ENCODE peak calls at places on chromosomes 16 and 17, in ten cellular contexts. N is stomach, X is tibial artery, A is right lobe of liver, P is upper lobe of left lung, V is left ventricle myocardium inferior, Q is IMR-90, T is gastrocnemius medialis, Y is adrenal gland, F is lower lobe of right lung. E is an unnamed sample. For H3K4me1, the result is how much of the 10 kb centered on the place peaks cover.

GRCh38 chr16:87681990-87682570 is 79.8 kb downstream of the JPH3 start:
- DNase-seq in N (no peak), X (no peak), A (no peak), P (no peak), V (no peak), Q (peak), T (no peak), Y (no peak), F (no peak), E (no peak)

GRCh38 chr17:75271955-75272847 is 1.2 kb upstream of the MIF4GD start:
- DNase-seq in N (no peak), X (no peak), A (no peak), P (peak), V (peak), Q (peak), T (peak), Y (peak), F (no peak), E (no peak)

GRCh38 chr17:59493867-59494266 is 71.5 kb upstream of the DHX40 start:
- DNase-seq in N (no peak), X (no peak), A (no peak), P (no peak), V (no peak), Q (no peak), T (no peak), Y (no peak), F (no peak), E (no peak)

GRCh38 chr17:78416791-78417530 is 38.5 kb downstream of the PGS1 start:
- DNase-seq in N (no peak), X (no peak), A (no peak), P (no peak), V (no peak), Q (no peak), T (no peak), Y (peak), F (no peak), E (no peak)

GRCh38 chr16:90008708-90009145 is 10.5 kb downstream of the DBNDD1 start:
- DNase-seq in N (no peak), X (no peak), A (no peak), P (no peak), V (no peak), Q (peak), T (no peak), Y (no peak), F (no peak), E (no peak)

GRCh38 chr17:13601776-13602551 is at the start of gene HS3ST3A1:
- DNase-seq in N (no peak), X (no peak), A (peak), P (peak), V (peak), Q (peak), T (no peak), Y (peak), F (peak), E (peak)

GRCh38 chr16:86281435-86281834 is 228.9 kb upstream of the FOXF1 start:
- DNase-seq in N (no peak), X (no peak), A (no peak), P (no peak), V (no peak), Q (no peak), T (no peak), Y (no peak), F (no peak), E (no peak)

GRCh38 chr16:89990799-89991198 is 28.5 kb downstream of the DBNDD1 start:
- DNase-seq in N (no peak), X (no peak), A (no peak), P (no peak), V (no peak), Q (no peak), T (no peak), Y (no peak), F (no peak), E (no peak)

GRCh38 chr16:75948886-75949285 is 222.6 kb upstream of the CPHXL start:
- DNase-seq in N (no peak), X (no peak), A (no peak), P (no peak), V (no peak), Q (no peak), T (no peak), Y (no peak), F (no peak), E (no peak)
- H3K4me3 ChIP-seq in N (no peak), X (no peak), A (no peak), P (no peak), V (no peak), Q (no peak), T (no peak), Y (no peak), F (no peak), E (no peak)

GRCh38 chr16:12406840-12407690 is 396.6 kb downstream of the CPPED1 start:
- DNase-seq in N (no peak), X (no peak), A (no peak), P (no peak), V (no peak), Q (peak), T (no peak), Y (no peak), F (no peak), E (no peak)

GRCh38 chr16:12406158-12406557 is 397.5 kb downstream of the CPPED1 start:
- DNase-seq in N (no peak), X (no peak), A (no peak), P (no peak), V (no peak), Q (no peak), T (no peak), Y (no peak), F (no peak), E (no peak)

GRCh38 chr16:12409700-12410099 is 394.0 kb downstream of the CPPED1 start:
- DNase-seq in N (no peak), X (no peak), A (no peak), P (no peak), V (no peak), Q (no peak), T (no peak), Y (no peak), F (no peak), E (no peak)

GRCh38 chr16:12403746-12404658 is 399.7 kb downstream of the CPPED1 start:
- DNase-seq in N (no peak), X (no peak), A (no peak), P (no peak), V (no peak), Q (no peak), T (no peak), Y (no peak), F (no peak), E (no peak)

DNA sequence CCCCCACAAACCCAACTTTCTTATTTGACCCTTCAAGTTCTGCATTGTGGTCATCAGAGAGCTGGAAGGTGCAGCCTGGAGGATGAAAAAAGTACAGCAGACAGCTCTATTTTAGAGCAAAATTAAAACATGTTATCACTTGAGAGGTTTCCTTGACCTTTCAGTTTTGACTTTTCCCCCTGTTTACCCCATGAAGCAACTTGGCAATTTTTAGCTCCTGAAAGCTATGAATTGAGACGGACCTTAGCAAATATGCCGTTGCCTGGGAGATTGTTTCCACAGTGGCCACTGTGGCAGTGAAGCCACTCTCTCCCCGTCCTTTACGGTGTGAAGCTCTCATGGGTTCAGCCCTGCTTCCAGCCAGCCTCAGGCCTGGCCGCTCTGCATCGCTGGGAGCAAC is 398.6 kb downstream of the CPPED1 start:
- DNase-seq in N (no peak), X (no peak), A (no peak), P (no peak), V (no peak), Q (no peak), T (no peak), Y (peak), F (no peak), E (no peak)
- H3K27ac ChIP-seq in N (no peak), X (no peak), A (no peak), P (no peak), V (no peak), Q (no peak), T (no peak), Y (no peak), F (no peak), E (no peak)

DNA sequence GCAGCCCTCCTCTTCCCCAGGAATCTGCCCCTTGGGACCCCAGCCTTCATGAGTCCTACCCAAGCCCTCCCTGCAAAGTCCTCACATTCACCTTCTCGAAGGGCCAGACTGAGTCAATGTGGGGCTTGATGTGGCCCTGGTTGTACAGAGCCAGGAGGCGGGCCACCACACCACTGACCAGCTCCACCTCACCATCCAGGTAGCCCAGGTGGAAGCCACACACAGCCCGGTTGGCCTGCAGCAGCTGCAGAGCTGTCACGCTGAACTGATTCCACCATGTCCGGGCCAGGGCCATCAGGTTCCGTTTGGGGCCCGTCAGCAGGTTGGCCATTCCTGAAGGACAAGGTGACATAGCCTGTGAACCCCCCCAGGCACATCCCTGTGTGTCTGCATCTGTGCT is 6.0 kb downstream of the VAT1 start:
- DNase-seq in N (no peak), X (no peak), A (no peak), P (no peak), V (no peak), Q (no peak), T (no peak), Y (no peak), F (no peak), E (no peak)
- H3K4me1 ChIP-seq in N (half or more), X (under half), A (under half), P (half or more), V (half or more), Q (under half), T (under half), Y (half or more), F (half or more), E (under half)

GRCh38 chr16:70434489-70435260 is 4.2 kb downstream of the ST3GAL2 start:
- DNase-seq in N (no peak), X (no peak), A (no peak), P (no peak), V (no peak), Q (no peak), T (no peak), Y (no peak), F (no peak), E (no peak)
- H3K4me3 ChIP-seq in N (no peak), X (no peak), A (no peak), P (no peak), V (no peak), Q (no peak), T (no peak), Y (no peak), F (no peak), E (no peak)

GRCh38 chr16:66618588-66618987 is 14.1 kb downstream of the CMTM3 start:
- DNase-seq in N (no peak), X (peak), A (no peak), P (no peak), V (no peak), Q (peak), T (peak), Y (peak), F (no peak), E (peak)
- H3K27ac ChIP-seq in N (peak), X (peak), A (peak), P (no peak), V (no peak), Q (peak), T (peak), Y (no peak), F (no peak), E (peak)

GRCh38 chr16:15671530-15672117 is 21.6 kb downstream of the NDE1 start:
- DNase-seq in N (no peak), X (no peak), A (no peak), P (no peak), V (no peak), Q (no peak), T (no peak), Y (no peak), F (no peak), E (no peak)
- H3K4me1 ChIP-seq in N (under half), X (under half), A (under half), P (under half), V (under half), Q (under half), T (under half), Y (under half), F (under half), E (under half)

DNA sequence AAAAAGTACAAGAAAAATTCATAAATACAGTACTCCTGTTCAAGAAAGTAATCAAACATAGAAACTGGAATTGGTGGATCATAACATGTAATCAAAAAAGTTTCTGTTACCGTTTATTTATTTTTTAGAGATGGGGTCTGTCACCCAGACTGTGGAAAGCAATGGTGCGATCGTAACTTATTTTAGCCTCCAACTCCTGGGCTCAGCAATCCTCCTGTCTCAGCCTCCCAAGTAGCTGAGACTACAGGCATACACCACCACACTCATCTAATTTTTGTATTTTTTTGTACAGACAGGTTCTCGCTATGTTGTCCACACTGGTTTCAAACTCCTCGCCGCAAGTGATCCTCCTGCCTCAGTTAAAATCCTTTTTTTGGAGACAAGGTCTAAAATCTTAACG is 22.5 kb downstream of the ARHGAP17 start:
- DNase-seq in N (no peak), X (no peak), A (no peak), P (no peak), V (no peak), Q (no peak), T (no peak), Y (no peak), F (no peak), E (no peak)
- H3K4me3 ChIP-seq in N (no peak), X (no peak), A (no peak), P (no peak), V (no peak), Q (no peak), T (no peak), Y (no peak), F (no peak), E (no peak)

GRCh38 chr17:67056746-67057490 is 12.6 kb downstream of the CACNG1 start:
- DNase-seq in N (no peak), X (no peak), A (no peak), P (no peak), V (no peak), Q (no peak), T (peak), Y (no peak), F (no peak), E (no peak)

GRCh38 chr17:67054608-67055007 is 10.3 kb downstream of the CACNG1 start:
- DNase-seq in N (no peak), X (no peak), A (no peak), P (no peak), V (no peak), Q (no peak), T (no peak), Y (no peak), F (no peak), E (no peak)

GRCh38 chr17:67055041-67055443 is 10.7 kb downstream of the CACNG1 start:
- DNase-seq in N (peak), X (no peak), A (no peak), P (peak), V (no peak), Q (no peak), T (peak), Y (no peak), F (no peak), E (no peak)

GRCh38 chr17:67058036-67058435 is 13.7 kb downstream of the CACNG1 start:
- DNase-seq in N (no peak), X (no peak), A (no peak), P (no peak), V (no peak), Q (no peak), T (peak), Y (no peak), F (no peak), E (peak)

DNA sequence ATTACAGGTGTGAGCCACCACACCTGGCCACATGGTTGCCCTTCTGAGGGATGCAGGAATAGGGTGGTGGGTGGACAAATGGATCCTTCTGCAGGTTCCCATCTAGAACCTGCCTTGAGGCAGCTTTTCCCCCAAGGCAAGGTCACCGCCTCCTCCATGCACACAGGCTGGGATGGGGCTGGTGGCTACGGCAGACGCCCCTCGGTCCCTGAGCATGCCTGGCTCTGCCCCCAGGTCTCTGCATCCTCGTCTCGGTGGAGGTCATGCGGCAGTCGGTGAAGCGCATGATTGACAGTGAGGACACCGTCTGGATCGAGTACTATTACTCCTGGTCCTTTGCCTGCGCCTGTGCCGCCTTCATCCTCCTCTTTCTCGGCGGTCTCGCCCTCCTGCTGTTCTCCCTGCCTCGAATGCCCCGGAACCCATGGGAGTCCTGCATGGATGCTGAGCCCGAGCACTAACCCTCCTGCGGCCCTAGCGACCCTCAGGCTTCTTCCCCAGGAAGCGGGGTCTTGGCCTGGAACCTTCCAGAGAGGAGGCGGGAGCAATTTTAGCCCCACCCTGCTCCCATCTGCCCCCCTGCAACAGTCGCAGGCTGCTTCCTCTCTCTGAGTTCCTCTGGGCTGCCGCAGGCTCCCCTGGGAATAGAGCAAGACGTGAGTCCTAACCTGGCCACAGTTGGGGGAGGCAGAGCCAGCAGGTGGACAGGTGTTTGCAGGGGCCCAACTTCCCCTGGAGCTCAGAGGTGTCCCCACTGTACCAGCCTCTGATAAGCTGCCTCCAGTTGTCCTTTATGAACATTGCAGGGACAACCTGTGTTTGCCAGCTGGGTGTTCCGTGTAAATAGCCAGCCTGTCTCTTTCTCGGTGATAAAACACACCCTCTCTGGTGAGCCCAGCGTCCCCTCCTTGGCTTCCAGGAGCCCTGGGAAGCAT is 11.7 kb downstream of the CACNG1 start:
- DNase-seq in N (no peak), X (no peak), A (no peak), P (no peak), V (no peak), Q (no peak), T (peak), Y (no peak), F (no peak), E (no peak)
- H3K27ac ChIP-seq in N (no peak), X (no peak), A (no peak), P (no peak), V (peak), Q (no peak), T (peak), Y (no peak), F (no peak), E (no peak)

GRCh38 chr17:7011942-7012254 is 526 bp upstream of the RNASEK start:
- DNase-seq in N (no peak), X (no peak), A (no peak), P (no peak), V (no peak), Q (no peak), T (no peak), Y (no peak), F (no peak), E (no peak)
- H3K4me1 ChIP-seq in N (half or more), X (half or more), A (under half), P (under half), V (half or more), Q (under half), T (under half), Y (under half), F (under half), E (under half)